ENCODE peak calls at places on chromosomes 13 and 19, in four cellular contexts. M is mammary epithelial cell, O is SK-N-SH, G is endodermal cell. E is an unnamed sample. For H3K4me1, the result is how much of the 10 kb centered on the place peaks cover.

GRCh38 chr13:34914416-34914815 is 27.7 kb upstream of the NBEA start:
- DNase-seq in G (peak), M (no peak), O (no peak), E (no peak)

GRCh38 chr13:101925731-101926130 is 473.3 kb downstream of the ITGBL1 start:
- DNase-seq in G (no peak), O (no peak), M (no peak), E (no peak)

GRCh38 chr13:82822935-82823334 is 1059.3 kb downstream of the SLITRK1 start:
- DNase-seq in G (no peak), M (no peak), O (no peak), E (no peak)

GRCh38 chr19:10086904-10087256 is 763 bp downstream of the SHFL start:
- DNase-seq in G (no peak), O (no peak), M (no peak), E (no peak)

GRCh38 chr19:44747739-44748425 is 626 bp upstream of the BCL3 start:
- DNase-seq in G (peak), M (peak), O (peak), E (peak)

GRCh38 chr13:21022694-21023325 is 38.6 kb downstream of the LATS2 start:
- DNase-seq in O (peak), M (no peak), G (peak), E (no peak)

GRCh38 chr13:112983428-112984196 is 14.6 kb downstream of the MCF2L start:
- DNase-seq in M (no peak), G (no peak), O (peak), E (no peak)

GRCh38 chr13:113649212-113649611 is 8.8 kb downstream of the ATP4B start:
- DNase-seq in M (no peak), G (peak), O (no peak), E (no peak)

GRCh38 chr13:101942038-101942437 is 459.8 kb downstream of the FGF14 start:
- DNase-seq in M (peak), O (peak), G (peak), E (peak)

GRCh38 chr13:99688776-99689175 is 187.5 kb downstream of the TM9SF2 start:
- DNase-seq in M (no peak), O (no peak), G (no peak), E (no peak)
- H3K4me1 ChIP-seq in M (under half), O (under half), G (under half), E (under half)

GRCh38 chr13:41502676-41503075 is 45.3 kb downstream of the RGCC start:
- DNase-seq in M (no peak), O (no peak), G (no peak), E (no peak)

GRCh38 chr13:41502021-41502420 is 44.7 kb downstream of the RGCC start:
- DNase-seq in O (no peak), M (no peak), G (no peak), E (no peak)

GRCh38 chr13:41499452-41499851 is 42.1 kb downstream of the RGCC start:
- DNase-seq in G (no peak), O (no peak), M (no peak), E (no peak)

GRCh38 chr13:41500501-41500900 is 43.2 kb downstream of the RGCC start:
- DNase-seq in M (peak), G (no peak), O (no peak), E (peak)

DNA sequence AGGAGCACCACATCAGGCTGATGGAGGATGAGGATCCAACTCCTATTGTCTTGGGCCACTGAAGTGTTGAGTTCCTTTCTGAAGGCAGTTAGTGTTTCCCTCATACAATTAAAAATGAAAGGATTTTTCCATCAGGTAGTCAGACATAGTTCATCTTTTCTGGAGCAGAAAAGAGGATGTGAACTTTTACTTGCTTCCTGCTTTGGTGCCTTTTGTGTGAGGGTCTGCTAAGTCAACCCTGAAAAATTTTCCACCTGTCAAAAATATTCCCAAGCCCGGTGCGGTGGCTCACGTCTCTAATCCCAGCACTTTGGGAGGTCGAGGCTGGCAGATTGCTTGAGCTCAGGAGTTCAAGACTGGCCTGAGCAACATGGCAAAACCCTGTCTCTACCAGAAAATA is 43.9 kb downstream of the RGCC start:
- DNase-seq in M (no peak), G (no peak), O (no peak), E (no peak)
- H3K4me1 ChIP-seq in M (under half), G (under half), O (under half), E (under half)

GRCh38 chr19:12940897-12941296 is 2.5 kb downstream of the CALR start:
- DNase-seq in G (no peak), M (no peak), O (no peak), E (no peak)
- H3K4me1 ChIP-seq in G (under half), M (under half), O (under half), E (under half)

GRCh38 chr19:1171755-1172352 is 2.2 kb downstream of the SBNO2 start:
- DNase-seq in G (no peak), M (peak), O (no peak), E (peak)
- H3K4me1 ChIP-seq in G (under half), M (half or more), O (under half), E (under half)

GRCh38 chr19:39405261-39405912 is 1.3 kb upstream of the ZFP36 start:
- DNase-seq in M (no peak), G (no peak), O (no peak), E (no peak)
- H3K4me1 ChIP-seq in M (under half), G (under half), O (under half), E (under half)

E was measured in foreskin keratinocyte.